ENCODE peak calls at places on chromosome 9, in four cellular contexts. V is GM12878, R is K562, P is endothelial cell of umbilical vein. C is an unnamed sample.

GRCh38 chr9:99400184-99400731 is 178.2 kb downstream of the SEC61B start:
- DNase-seq in V (no peak), R (no peak), P (no peak), C (no peak)

GRCh38 chr9:95876138-95876444 is 600 bp downstream of the ERCC6L2 start:
- DNase-seq in V (no peak), R (no peak), P (no peak), C (no peak)

GRCh38 chr9:19992556-19992955 is 203.7 kb upstream of the SLC24A2 start:
- DNase-seq in P (no peak), V (no peak), R (no peak), C (peak)

GRCh38 chr9:136265561-136266355 is 20.1 kb upstream of the QSOX2 start:
- DNase-seq in P (no peak), R (no peak), V (no peak), C (no peak)

GRCh38 chr9:131481441-131482342 is 21.0 kb upstream of the POMT1 start:
- DNase-seq in V (no peak), P (no peak), R (no peak), C (no peak)

GRCh38 chr9:133737774-133738038 is 446 bp downstream of the SARDH start:
- DNase-seq in P (no peak), V (no peak), R (no peak), C (no peak)

GRCh38 chr9:132578367-132578932 is 4.0 kb upstream of the BARHL1 start:
- DNase-seq in R (no peak), P (no peak), V (no peak), C (no peak)

GRCh38 chr9:115106642-115107041 is 11.3 kb downstream of the TNC start:
- DNase-seq in R (no peak), V (no peak), P (no peak), C (peak)

GRCh38 chr9:84174486-84174885 is 166.1 kb downstream of the SLC28A3 start:
- DNase-seq in R (no peak), P (no peak), V (no peak), C (no peak)

GRCh38 chr9:81082251-81082650 is 607.1 kb downstream of the TLE1 start:
- DNase-seq in R (no peak), V (no peak), P (no peak), C (peak)

GRCh38 chr9:81083062-81083461 is 606.3 kb downstream of the TLE1 start:
- DNase-seq in V (no peak), R (no peak), P (no peak), C (peak)

GRCh38 chr9:81086421-81086820 is 602.9 kb downstream of the TLE1 start:
- DNase-seq in P (no peak), V (no peak), R (no peak), C (no peak)

GRCh38 chr9:81080900-81081299 is 608.4 kb downstream of the TLE1 start:
- DNase-seq in P (no peak), R (no peak), V (no peak), C (no peak)

DNA sequence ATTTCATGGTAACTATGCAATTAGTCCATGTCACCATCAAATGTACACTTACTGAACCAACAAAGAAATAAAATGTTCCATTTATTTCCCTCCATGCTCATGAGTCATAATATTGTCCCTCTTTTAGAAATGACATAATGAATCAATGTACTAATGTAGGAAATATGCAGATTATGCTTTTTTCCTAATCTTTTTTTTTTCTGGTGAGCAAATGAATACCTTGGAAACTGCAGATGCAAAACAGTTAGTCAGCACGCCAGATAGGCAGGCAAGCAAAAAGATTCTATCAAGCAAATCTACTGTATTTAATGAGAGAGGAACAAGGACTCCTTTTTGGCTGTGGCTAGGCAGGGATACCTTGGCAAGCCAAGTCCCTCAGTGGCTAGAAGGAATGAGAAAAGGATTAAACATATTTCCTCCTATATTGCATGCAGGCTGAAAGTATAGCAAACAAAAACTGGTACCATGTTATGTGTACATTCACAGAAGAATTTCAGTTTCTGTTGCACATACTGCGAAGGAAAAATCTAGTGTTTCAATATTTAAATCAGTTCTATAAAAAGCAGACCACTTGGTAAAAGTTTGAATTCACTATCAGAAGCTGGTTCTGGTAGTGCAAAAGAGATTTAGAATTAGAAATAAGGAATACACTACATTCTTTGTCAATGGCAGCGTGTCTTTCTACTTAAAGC is 605.4 kb downstream of the TLE1 start:
- DNase-seq in V (no peak), R (no peak), P (peak), C (peak)
- TF ChIP-seq FOS in V (no peak), R (no peak), P (no peak), C (peak)

GRCh38 chr9:93094294-93095204 is 1.5 kb upstream of the CARD19 start:
- DNase-seq in P (peak), V (no peak), R (no peak), C (no peak)
- TF ChIP-seq FOS in P (no peak), V (no peak), R (no peak), C (no peak)

DNA sequence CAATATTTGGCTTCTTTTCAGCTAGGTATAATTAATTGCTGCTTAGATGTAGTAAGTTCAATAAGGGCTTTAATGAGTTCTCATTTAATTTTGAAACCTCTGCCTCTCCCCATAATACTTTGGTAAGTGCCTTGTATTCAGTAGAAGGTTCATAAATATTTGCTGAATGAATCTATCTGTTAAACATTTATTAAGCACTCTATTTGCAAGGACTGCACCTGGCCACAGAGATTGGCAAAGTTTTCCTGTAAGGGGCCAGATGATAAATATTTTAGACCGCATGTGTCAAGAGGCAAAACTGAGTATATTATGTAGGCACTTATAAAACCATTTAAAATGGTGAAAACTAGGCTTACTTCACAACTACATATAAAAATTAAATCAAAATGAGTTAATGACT is 19.0 kb upstream of the GNA14 start:
- DNase-seq in R (no peak), P (no peak), V (no peak), C (no peak)
- TF ChIP-seq FOS in R (no peak), P (no peak), V (no peak), C (no peak)

GRCh38 chr9:40927851-40928802 is 200.4 kb downstream of the FOXD4L6 start:
- DNase-seq in R (no peak), V (no peak), P (no peak), C (no peak)
- TF ChIP-seq FOS in R (no peak), V (no peak), P (no peak), C (no peak)

DNA sequence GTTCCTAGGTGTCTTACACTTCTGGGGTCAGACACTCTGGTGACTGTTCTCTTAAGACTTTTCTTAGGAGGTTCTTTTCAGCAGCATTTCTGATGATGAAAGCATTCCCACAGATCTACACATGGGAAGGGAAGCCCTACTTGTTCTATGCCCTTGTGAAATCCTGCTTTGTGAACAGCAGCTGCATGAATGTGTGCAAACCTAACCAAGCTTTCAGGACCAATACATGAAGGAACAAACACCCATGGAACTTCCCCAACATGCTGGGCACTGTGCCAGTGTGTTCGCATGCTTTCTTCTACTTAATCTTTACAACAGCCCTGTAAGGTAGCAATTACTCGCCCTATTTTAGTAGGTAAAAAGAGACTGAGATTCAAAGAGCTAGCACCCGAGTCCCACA is 439.9 kb upstream of the KLF4 start:
- DNase-seq in R (no peak), V (no peak), P (no peak), C (peak)
- TF ChIP-seq FOS in R (no peak), V (no peak), P (no peak), C (no peak)

C was measured in IMR-90.